ENCODE peak calls at places on chromosome 7, in six cellular contexts. Q is left lung; G is activated naive CD4-positive, alpha-beta T cell treated with anti-CD3 and anti-CD28 coated beads, Interleukin-2, amount 50 U/mL, for 72 hours; W is M059J; V is NCI-H1105; S is ureter. P is an unnamed sample.
A peak's percentile ranks its signal among the peaks of the same experiment; 100 is the strongest.

GRCh38 chr7:151595702-151596340 is 76.1 kb upstream of the RHEB start:
- DNase-seq in Q (no peak), G (no peak), W (peak; percentile 10), V (no peak), S (no peak), P (no peak)

GRCh38 chr7:64887756-64888508 is 15.1 kb upstream of the ZNF273 start:
- DNase-seq in Q (no peak), G (no peak), W (no peak), V (no peak), S (peak; percentile 47), P (no peak)

GRCh38 chr7:147879116-147879750 is 711.3 kb upstream of the C7orf33 start:
- DNase-seq in Q (no peak), G (no peak), W (no peak), V (no peak), S (no peak), P (no peak)

GRCh38 chr7:22354462-22354861 is 2.5 kb downstream of the RAPGEF5 start:
- DNase-seq in Q (no peak), G (no peak), W (no peak), V (no peak), S (no peak), P (no peak)

GRCh38 chr7:115289966-115290365 is 368.1 kb downstream of the MDFIC start:
- DNase-seq in Q (no peak), G (no peak), W (no peak), V (no peak), S (no peak), P (peak; percentile 20)

GRCh38 chr7:37376386-37376785 is 72.3 kb downstream of the ELMO1 start:
- DNase-seq in Q (no peak), G (no peak), W (peak; percentile 97), V (no peak), S (no peak), P (no peak)

GRCh38 chr7:155825346-155825745 is 13.1 kb upstream of the SHH start:
- DNase-seq in Q (no peak), G (no peak), W (no peak), V (no peak), S (no peak), P (no peak)

GRCh38 chr7:129466796-129467195 is 32.6 kb downstream of the STRIP2 start:
- DNase-seq in Q (no peak), G (no peak), W (no peak), V (no peak), S (no peak), P (no peak)

GRCh38 chr7:2870471-2870941 is 26.4 kb upstream of the GNA12 start:
- DNase-seq in Q (no peak), G (peak; percentile 82), W (peak; percentile 31), V (no peak), S (peak; percentile 80), P (peak; percentile 74)

GRCh38 chr7:32507416-32507815 is 12.1 kb downstream of the AVL9 start:
- DNase-seq in Q (no peak), G (no peak), W (peak; percentile 63), V (no peak), S (no peak), P (peak; percentile 86)

GRCh38 chr7:22582860-22583640 is 83.1 kb upstream of the STEAP1B start:
- DNase-seq in Q (no peak), G (no peak), W (peak; percentile 96), V (no peak), S (no peak), P (peak; percentile 94)

GRCh38 chr7:119377-120163 is 72.8 kb upstream of the FAM20C start:
- DNase-seq in Q (peak; percentile 88), G (no peak), W (no peak), V (no peak), S (peak; percentile 43), P (peak; percentile 39)

GRCh38 chr7:149321978-149322541 is 60.1 kb downstream of the ZNF783 start:
- DNase-seq in Q (no peak), G (no peak), W (peak; percentile 41), V (no peak), S (no peak), P (peak; percentile 45)

GRCh38 chr7:52831321-52831720 is 204.1 kb upstream of the POM121L12 start:
- DNase-seq in Q (no peak), G (no peak), W (no peak), V (no peak), S (no peak), P (peak; percentile 10)

GRCh38 chr7:44307301-44307900 is 18.0 kb downstream of the CAMK2B start:
- DNase-seq in Q (peak; percentile 45), G (peak; percentile 54), W (peak; percentile 88), V (peak; percentile 54), S (peak; percentile 41), P (peak; percentile 26)

GRCh38 chr7:2357165-2357564 is 2.5 kb downstream of the EIF3B start:
- DNase-seq in Q (no peak), G (no peak), W (no peak), V (no peak), S (no peak), P (no peak)

GRCh38 chr7:99607548-99607947 is 9.2 kb upstream of the ZSCAN25 start:
- DNase-seq in Q (no peak), G (no peak), W (no peak), V (no peak), S (no peak), P (no peak)

GRCh38 chr7:25391295-25391861 is 163.1 kb upstream of the NPVF start:
- DNase-seq in Q (no peak), G (no peak), W (peak; percentile 26), V (peak; percentile 20), S (no peak), P (peak; percentile 27)

GRCh38 chr7:22001345-22002004 is 55.8 kb upstream of the CDCA7L start:
- DNase-seq in Q (no peak), G (no peak), W (peak; percentile 73), V (peak; percentile 33), S (no peak), P (peak; percentile 87)

GRCh38 chr7:154409703-154410311 is 357.6 kb downstream of the DPP6 start:
- DNase-seq in Q (no peak), G (no peak), W (peak; percentile 24), V (no peak), S (no peak), P (peak; percentile 21)

GRCh38 chr7:29146888-29147609 is 712 bp upstream of the CPVL start:
- DNase-seq in Q (no peak), G (no peak), W (peak; percentile 34), V (peak; percentile 67), S (no peak), P (no peak)

GRCh38 chr7:79786187-79786586 is 332.7 kb upstream of the MAGI2 start:
- DNase-seq in Q (no peak), G (no peak), W (peak; percentile 47), V (no peak), S (no peak), P (peak; percentile 80)

GRCh38 chr7:12207046-12207445 is 4.0 kb upstream of the TMEM106B start:
- DNase-seq in Q (peak; percentile 15), G (no peak), W (peak; percentile 57), V (no peak), S (no peak), P (peak; percentile 5)

GRCh38 chr7:100400656-100401055 is 27.4 kb downstream of the PILRA start:
- DNase-seq in Q (no peak), G (no peak), W (no peak), V (no peak), S (no peak), P (no peak)

GRCh38 chr7:155280446-155281410 is 16.9 kb upstream of the INSIG1 start:
- DNase-seq in Q (no peak), G (no peak), W (no peak), V (no peak), S (no peak), P (no peak)

GRCh38 chr7:129492406-129492805 is 9.9 kb upstream of the SMKR1 start:
- DNase-seq in Q (no peak), G (no peak), W (peak; percentile 27), V (no peak), S (no peak), P (no peak)

GRCh38 chr7:140983802-140984201 is 30.9 kb downstream of the MRPS33 start:
- DNase-seq in Q (no peak), G (no peak), W (no peak), V (no peak), S (no peak), P (peak; percentile 10)

GRCh38 chr7:142759433-142759832 is 10.2 kb downstream of the PRSS1 start:
- DNase-seq in Q (no peak), G (no peak), W (no peak), V (no peak), S (no peak), P (no peak)

GRCh38 chr7:129886818-129887186 is 66.0 kb downstream of the UBE2H start:
- DNase-seq in Q (no peak), G (no peak), W (no peak), V (no peak), S (no peak), P (no peak)

GRCh38 chr7:151759591-151760042 is 117.3 kb downstream of the PRKAG2 start:
- DNase-seq in Q (no peak), G (no peak), W (peak; percentile 66), V (peak; percentile 48), S (peak; percentile 75), P (peak; percentile 54)

P was measured in iris pigment epithelial cell.